ENCODE peak calls at places on chromosomes 12 and 14, in six cellular contexts. B, L, P, V, K and E are unnamed samples.

GRCh38 chr12:115403689-115404088 is 719.7 kb upstream of the TBX3 start:
- DNase-seq in L (no peak), V (no peak), P (no peak), K (no peak), B (no peak), E (no peak)

GRCh38 chr14:100622234-100622633 is 35.0 kb upstream of the BEGAIN start:
- DNase-seq in V (no peak), B (no peak), P (no peak), K (no peak), L (no peak), E (no peak)

GRCh38 chr12:100706029-100706428 is 88.5 kb upstream of the ANO4 start:
- DNase-seq in B (peak; percentile 21), K (no peak), P (no peak), V (no peak), L (no peak), E (no peak)

GRCh38 chr12:92719674-92720073 is 16.9 kb downstream of the PLEKHG7 start:
- DNase-seq in B (no peak), P (no peak), V (no peak), L (no peak), K (no peak), E (no peak)

GRCh38 chr12:118746960-118747359 is 234.4 kb upstream of the SRRM4 start:
- DNase-seq in P (no peak), L (no peak), V (no peak), K (no peak), B (no peak), E (no peak)

GRCh38 chr12:104498211-104498801 is 41.6 kb downstream of the CHST11 start:
- DNase-seq in B (peak; percentile 16), K (no peak), V (peak; percentile 64), L (no peak), P (no peak), E (no peak)

GRCh38 chr12:42237853-42238239 is 202 bp downstream of the YAF2 start:
- DNase-seq in K (no peak), L (no peak), P (no peak), V (no peak), B (no peak), E (no peak)

GRCh38 chr12:3117628-3118027 is 40.4 kb downstream of the TSPAN9 start:
- DNase-seq in P (no peak), B (no peak), L (no peak), V (no peak), K (no peak), E (no peak)

GRCh38 chr12:74917743-74918142 is 291.9 kb downstream of the KCNC2 start:
- DNase-seq in B (no peak), L (no peak), K (no peak), V (no peak), P (no peak), E (no peak)

GRCh38 chr12:25518512-25518911 is 34.6 kb downstream of the LMNTD1 start:
- DNase-seq in L (no peak), B (no peak), V (no peak), P (no peak), K (no peak), E (no peak)

GRCh38 chr12:126760109-126760508 is 1506.9 kb upstream of the TMEM132C start:
- DNase-seq in B (no peak), K (no peak), V (no peak), L (no peak), P (no peak), E (no peak)

GRCh38 chr12:464484-465267 is 4.9 kb downstream of the B4GALNT3 start:
- DNase-seq in V (no peak), B (no peak), L (no peak), K (no peak), P (no peak), E (no peak)

GRCh38 chr14:101914083-101914482 is 50.3 kb upstream of the DYNC1H1 start:
- DNase-seq in V (no peak), B (no peak), P (no peak), K (no peak), L (no peak), E (no peak)

GRCh38 chr12:106926657-106927056 is 29.1 kb upstream of the TMEM263 start:
- DNase-seq in B (no peak), V (no peak), P (no peak), L (no peak), K (no peak), E (no peak)

GRCh38 chr12:113278631-113279030 is 56.3 kb downstream of the SLC8B1 start:
- DNase-seq in P (no peak), B (no peak), V (no peak), K (no peak), L (no peak), E (no peak)

GRCh38 chr12:120972870-120973543 is 5.3 kb upstream of the HNF1A start:
- DNase-seq in V (no peak), K (no peak), B (no peak), L (no peak), P (no peak), E (no peak)

GRCh38 chr14:57547131-57547530 is 53.5 kb upstream of the CCDC198 start:
- DNase-seq in K (no peak), L (no peak), B (no peak), P (no peak), V (no peak), E (no peak)

GRCh38 chr14:75222208-75222701 is 45.8 kb upstream of the TMED10 start:
- DNase-seq in L (peak; percentile 25), B (no peak), V (peak; percentile 62), K (no peak), P (no peak), E (no peak)

GRCh38 chr12:132600048-132601032 is 10.0 kb downstream of the LRCOL1 start:
- DNase-seq in B (peak; percentile 23), V (peak; percentile 63), P (no peak), K (peak; percentile 54), L (no peak), E (no peak)

GRCh38 chr12:104638760-104639319 is 182.1 kb downstream of the CHST11 start:
- DNase-seq in V (no peak), B (no peak), P (no peak), L (no peak), K (no peak), E (no peak)

GRCh38 chr12:57549909-57550627 is at the start of gene KIF5A:
- DNase-seq in L (peak; percentile 55), K (peak; percentile 34), P (no peak), V (peak; percentile 29), B (no peak), E (no peak)

GRCh38 chr14:75771614-75772013 is 110.6 kb downstream of the TTLL5 start:
- DNase-seq in B (no peak), K (no peak), L (no peak), V (no peak), P (no peak), E (no peak)

GRCh38 chr12:2820432-2820831 is 8.0 kb downstream of the ITFG2 start:
- DNase-seq in K (no peak), P (no peak), B (no peak), L (no peak), V (no peak), E (no peak)

GRCh38 chr12:88432536-88433462 is 147.5 kb downstream of the KITLG start:
- DNase-seq in L (no peak), P (no peak), K (no peak), B (no peak), V (no peak), E (no peak)

GRCh38 chr12:11228268-11228879 is 41.1 kb downstream of the PRB3 start:
- DNase-seq in L (no peak), P (no peak), V (peak; percentile 63), K (peak; percentile 57), B (peak; percentile 35), E (no peak)

GRCh38 chr14:100348779-100349708 is 25.9 kb downstream of the SLC25A47 start:
- DNase-seq in P (no peak), K (no peak), B (no peak), L (no peak), V (no peak), E (no peak)

GRCh38 chr14:85060116-85060515 is 469.8 kb upstream of the FLRT2 start:
- DNase-seq in K (no peak), P (no peak), L (no peak), V (no peak), B (no peak), E (no peak)

GRCh38 chr14:37197421-37198272 is at the start of gene MIPOL1:
- DNase-seq in V (no peak), B (peak; percentile 68), K (peak; percentile 67), P (peak; percentile 69), L (no peak), E (peak; percentile 87)

GRCh38 chr14:47555333-47555732 is 120.1 kb downstream of the MDGA2 start:
- DNase-seq in B (no peak), V (no peak), P (no peak), L (no peak), K (no peak), E (no peak)

GRCh38 chr12:48300774-48301173 is 49.9 kb downstream of the ZNF641 start:
- DNase-seq in B (no peak), L (no peak), K (no peak), P (no peak), V (no peak), E (no peak)

GRCh38 chr12:49059385-49060232 is 985 bp downstream of the KMT2D start:
- DNase-seq in L (no peak), V (peak; percentile 40), B (no peak), K (peak; percentile 32), P (no peak), E (no peak)

GRCh38 chr14:53306267-53306721 is 153.2 kb upstream of the DDHD1 start:
- DNase-seq in P (no peak), L (no peak), K (peak; percentile 18), V (peak; percentile 67), B (peak; percentile 28), E (no peak)

GRCh38 chr12:110743571-110744093 is 941 bp upstream of the PPP1CC start:
- DNase-seq in B (no peak), V (no peak), P (no peak), L (no peak), K (peak; percentile 13), E (no peak)

GRCh38 chr14:77139540-77140342 is 1.9 kb downstream of the ZDHHC22 start:
- DNase-seq in B (peak; percentile 27), V (peak; percentile 34), K (peak; percentile 57), P (no peak), L (peak; percentile 56), E (no peak)
- TF ChIP-seq CTCF in B (peak; percentile 85), V (peak; percentile 51), K (peak; percentile 79), P (peak; percentile 54), L (no peak), E (peak; percentile 84)

DNA sequence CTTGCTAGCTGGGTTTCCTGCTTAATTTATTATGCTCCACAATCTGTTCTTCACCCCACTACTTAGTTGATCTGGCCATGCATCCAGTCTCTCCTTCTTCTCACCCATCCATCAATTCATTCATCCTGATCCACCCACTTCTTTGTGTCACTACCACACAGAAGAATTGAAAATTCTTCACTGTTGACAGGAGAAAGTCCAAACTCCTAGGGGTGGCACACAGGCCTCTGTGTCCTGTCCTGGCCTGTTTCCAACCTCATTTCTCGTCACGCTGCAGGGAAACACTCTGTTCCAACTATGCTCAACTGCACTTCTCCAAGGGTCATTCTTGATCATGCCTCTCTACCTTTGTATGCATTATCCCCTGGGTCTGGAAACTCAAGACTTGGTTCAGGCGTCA is 10.6 kb upstream of the KRT83 start:
- DNase-seq in P (no peak), K (no peak), B (no peak), L (no peak), V (no peak), E (no peak)
- TF ChIP-seq CTCF in P (no peak), K (no peak), B (no peak), L (no peak), V (no peak), E (no peak)

GRCh38 chr12:66169221-66170170 is at the start of gene TMBIM4:
- DNase-seq in B (peak; percentile 91), P (peak; percentile 55), V (peak; percentile 93), K (peak; percentile 46), L (peak; percentile 84), E (peak; percentile 78)
- TF ChIP-seq CTCF in B (peak; percentile 57), P (no peak), V (peak; percentile 32), K (peak; percentile 45), L (no peak), E (peak; percentile 57)

GRCh38 chr14:68744613-68745012 is 48.3 kb downstream of the ZFP36L1 start:
- DNase-seq in V (no peak), K (no peak), B (no peak), L (no peak), P (no peak), E (no peak)
- TF ChIP-seq CTCF in V (no peak), K (no peak), B (no peak), L (no peak), P (no peak), E (no peak)